ENCODE peak calls at places on chromosomes 13 and 19, in four cellular contexts. T is stomach, B is mucosa of descending colon, H is suprapubic skin. I is an unnamed sample.

GRCh38 chr13:97257228-97257755 is 35.2 kb downstream of the MBNL2 start:
- DNase-seq in T (no peak), H (no peak), B (no peak), I (no peak)

GRCh38 chr13:75621147-75621546 is 15.0 kb upstream of the LMO7 start:
- DNase-seq in T (no peak), H (no peak), B (no peak), I (no peak)

GRCh38 chr13:112716841-112717520 is 27.1 kb downstream of the ATP11A start:
- DNase-seq in H (peak; percentile 47), B (no peak), T (no peak), I (no peak)

GRCh38 chr13:42360046-42360445 is 88.1 kb downstream of the AKAP11 start:
- DNase-seq in B (no peak), H (no peak), T (no peak), I (no peak)

GRCh38 chr13:111558700-111559088 is 238.3 kb downstream of the TEX29 start:
- DNase-seq in H (no peak), B (no peak), T (no peak), I (no peak)

GRCh38 chr13:91017669-91018053 is 329.8 kb upstream of the MIR17HG start:
- DNase-seq in T (no peak), B (no peak), H (no peak), I (no peak)

GRCh38 chr19:4694211-4694987 is 24.3 kb upstream of the MYDGF start:
- DNase-seq in T (peak; percentile 77), H (peak; percentile 92), B (no peak), I (no peak)

GRCh38 chr19:10116085-10116865 is 3.4 kb downstream of the EIF3G start:
- DNase-seq in T (no peak), H (no peak), B (no peak), I (no peak)

GRCh38 chr19:11554160-11554559 is 4.9 kb downstream of the ELOF1 start:
- DNase-seq in H (no peak), B (no peak), T (no peak), I (no peak)

GRCh38 chr13:43880451-43880850 is 747 bp downstream of the LACC1 start:
- DNase-seq in H (no peak), B (no peak), T (no peak), I (no peak)

GRCh38 chr19:33408538-33408937 is 35.0 kb downstream of the CEBPG start:
- DNase-seq in T (no peak), H (no peak), B (peak; percentile 6), I (peak; percentile 34)

GRCh38 chr13:30159446-30159839 is 147.9 kb downstream of the KATNAL1 start:
- DNase-seq in B (no peak), T (no peak), H (no peak), I (no peak)

GRCh38 chr19:43464089-43464775 is 1.2 kb downstream of the LYPD3 start:
- DNase-seq in H (peak; percentile 90), B (peak; percentile 85), T (peak; percentile 74), I (no peak)

GRCh38 chr13:21850013-21851006 is 179.4 kb downstream of the FGF9 start:
- DNase-seq in T (no peak), B (no peak), H (no peak), I (no peak)

GRCh38 chr19:1624458-1624857 is 19.2 kb upstream of the UQCR11 start:
- DNase-seq in B (peak; percentile 57), H (no peak), T (peak; percentile 55), I (no peak)

GRCh38 chr13:75633285-75633684 is 2.8 kb upstream of the LMO7 start:
- DNase-seq in B (no peak), T (no peak), H (no peak), I (no peak)

GRCh38 chr13:77026255-77026782 is 640 bp downstream of the FBXL3 start:
- DNase-seq in B (peak; percentile 95), H (peak; percentile 92), T (peak; percentile 89), I (no peak)

GRCh38 chr19:20640545-20640944 is 20.8 kb downstream of the ZNF626 start:
- DNase-seq in T (no peak), B (no peak), H (no peak), I (no peak)

GRCh38 chr13:54449922-54450321 is 1421.3 kb downstream of the OLFM4 start:
- DNase-seq in H (no peak), B (no peak), T (no peak), I (no peak)

GRCh38 chr13:36531746-36532486 is 99.6 kb downstream of the CCNA1 start:
- DNase-seq in T (no peak), B (no peak), H (no peak), I (no peak)

GRCh38 chr19:459724-460511 is 915 bp downstream of the SHC2 start:
- DNase-seq in T (peak; percentile 69), H (no peak), B (peak; percentile 77), I (no peak)

GRCh38 chr19:58395979-58396627 is 647 bp downstream of the RNF225 start:
- DNase-seq in B (peak; percentile 31), H (peak; percentile 76), T (no peak), I (no peak)

GRCh38 chr19:17565611-17566010 is 10.2 kb downstream of the COLGALT1 start:
- DNase-seq in B (no peak), T (no peak), H (no peak), I (no peak)

GRCh38 chr19:1746401-1747284 is 6.7 kb upstream of the ONECUT3 start:
- DNase-seq in T (peak; percentile 29), H (no peak), B (no peak), I (no peak)

GRCh38 chr19:24064175-24064574 is 22.8 kb upstream of the ZNF254 start:
- DNase-seq in T (no peak), H (no peak), B (no peak), I (no peak)

GRCh38 chr19:35098413-35099049 is 17.1 kb upstream of the FXYD3 start:
- DNase-seq in B (no peak), T (peak; percentile 85), H (no peak), I (peak; percentile 94)

GRCh38 chr13:110302154-110302553 is 4.8 kb downstream of the COL4A1 start:
- DNase-seq in H (peak; percentile 24), T (no peak), B (no peak), I (no peak)

GRCh38 chr13:19781526-19781925 is 1.2 kb downstream of the PSPC1 start:
- DNase-seq in T (no peak), B (no peak), H (no peak), I (no peak)

GRCh38 chr13:80168089-80168850 is 172.7 kb downstream of the SPRY2 start:
- DNase-seq in T (no peak), B (no peak), H (no peak), I (no peak)

GRCh38 chr19:48874309-48875135 is 2.3 kb downstream of the PPP1R15A start:
- DNase-seq in H (no peak), T (peak; percentile 61), B (peak; percentile 65), I (no peak)

GRCh38 chr19:32902448-32902847 is 32.9 kb upstream of the SLC7A9 start:
- DNase-seq in B (peak; percentile 64), H (no peak), T (no peak), I (no peak)

GRCh38 chr13:113448545-113448884 is 4.8 kb downstream of the ADPRHL1 start:
- DNase-seq in T (peak; percentile 70), H (no peak), B (peak; percentile 66), I (no peak)

GRCh38 chr19:10226021-10226375 is 5.1 kb downstream of the S1PR2 start:
- DNase-seq in T (no peak), H (no peak), B (no peak), I (no peak)

DNA sequence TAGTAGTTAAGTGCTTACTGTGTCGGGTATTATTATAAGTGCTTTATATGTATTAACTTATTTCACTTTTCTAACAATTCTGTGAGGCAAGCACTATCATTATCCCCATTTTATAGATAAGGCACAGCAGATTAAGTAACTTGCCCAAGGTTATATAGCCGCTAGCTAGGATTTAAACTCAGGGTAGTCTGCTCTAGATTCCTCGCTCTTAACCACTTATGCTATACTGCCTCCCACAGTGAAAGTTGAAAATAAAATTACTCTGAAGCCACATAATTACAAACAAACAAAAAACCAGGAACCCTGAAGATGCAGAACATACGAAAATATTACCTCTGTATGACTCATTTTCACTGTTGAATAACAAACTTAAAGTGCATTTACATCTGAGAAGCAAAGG is 3.9 kb downstream of the TEX30 start:
- DNase-seq in T (no peak), B (no peak), H (no peak), I (no peak)
- TF ChIP-seq CTCF in T (no peak), B (no peak), H (no peak), I (peak; percentile 49)

GRCh38 chr13:27257648-27258253 is 6.4 kb downstream of the RPL21 start:
- DNase-seq in T (no peak), H (no peak), B (no peak), I (no peak)
- TF ChIP-seq CTCF in T (no peak), H (no peak), B (no peak), I (no peak)

GRCh38 chr19:15265849-15266248 is 33.6 kb upstream of the EPHX3 start:
- DNase-seq in B (peak; percentile 71), H (peak; percentile 85), T (peak; percentile 93), I (no peak)
- TF ChIP-seq CTCF in B (no peak), H (no peak), T (no peak), I (peak; percentile 31)

DNA sequence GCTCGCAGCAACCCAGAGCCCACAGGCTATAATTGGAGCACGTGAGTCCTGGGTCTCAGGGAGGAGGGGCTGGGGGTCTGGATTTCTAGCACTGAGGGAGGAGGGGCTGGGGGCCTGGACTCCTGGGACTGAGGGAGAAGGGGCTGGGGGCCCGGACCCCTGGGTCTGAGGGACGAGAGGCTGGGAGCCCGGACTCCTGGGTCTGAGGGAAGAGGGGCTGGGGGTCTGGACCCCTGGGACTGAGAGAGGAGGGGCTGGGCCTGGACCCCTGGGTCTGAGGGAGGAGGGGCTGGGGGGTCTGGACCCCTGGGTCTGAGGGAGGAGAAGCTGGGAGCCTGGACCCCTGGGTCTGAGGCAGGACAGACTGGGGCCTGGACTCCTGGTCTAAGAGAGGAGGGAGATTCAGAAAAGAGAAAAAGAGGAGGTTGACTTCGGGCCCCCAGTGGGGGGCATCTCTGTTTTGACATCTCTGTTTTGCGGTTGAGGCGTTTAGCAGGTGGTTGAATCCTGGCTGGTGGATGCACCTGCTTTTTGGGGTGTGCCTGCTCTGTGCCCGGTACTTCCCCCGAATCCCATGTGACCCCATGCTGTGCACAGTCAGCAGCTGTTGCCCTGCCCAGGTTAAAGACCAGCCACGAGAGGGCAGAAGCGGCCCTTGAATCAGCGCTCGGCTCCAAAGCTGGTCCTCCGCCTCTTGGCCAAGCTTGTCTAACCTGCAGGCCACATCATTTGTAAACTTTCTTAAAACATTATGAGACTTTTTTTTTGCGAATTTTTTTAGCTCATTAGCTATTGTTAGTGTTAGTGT is 10.5 kb downstream of the PVR start:
- DNase-seq in T (peak; percentile 82), B (peak; percentile 86), H (no peak), I (no peak)
- TF ChIP-seq CTCF in T (peak; percentile 63), B (no peak), H (peak; percentile 52), I (peak; percentile 76)

GRCh38 chr13:64910061-64910460 is 2320.1 kb downstream of the PCDH9 start:
- DNase-seq in T (no peak), B (no peak), H (no peak), I (no peak)

GRCh38 chr13:64917566-64917965 is 2312.6 kb downstream of the PCDH9 start:
- DNase-seq in H (no peak), T (no peak), B (no peak), I (no peak)

GRCh38 chr13:64909184-64909583 is 2321.0 kb downstream of the PCDH9 start:
- DNase-seq in T (no peak), H (no peak), B (no peak), I (no peak)

GRCh38 chr13:64912141-64912540 is 2318.0 kb downstream of the PCDH9 start:
- DNase-seq in B (no peak), H (no peak), T (no peak), I (no peak)
- TF ChIP-seq CTCF in B (no peak), H (no peak), T (no peak), I (no peak)

GRCh38 chr19:6611441-6611852 is 20.5 kb upstream of the CD70 start:
- DNase-seq in T (no peak), H (no peak), B (no peak), I (no peak)
- TF ChIP-seq CTCF in T (no peak), H (no peak), B (no peak), I (no peak)